ENCODE peak calls at places on chromosomes 1 and 21, in five cellular contexts. R is fibroblast of pulmonary artery, G is mammary epithelial cell, X is right atrium auricular region, Z is endodermal cell. S is an unnamed sample.

GRCh38 chr1:34500451-34500850 is 254.4 kb upstream of the GJB5 start:
- DNase-seq in R (peak; percentile 1), G (no peak), Z (peak; percentile 90), X (no peak), S (no peak)

GRCh38 chr1:12177999-12178441 is 11.2 kb downstream of the TNFRSF1B start:
- DNase-seq in X (peak; percentile 91), R (peak; percentile 92), Z (no peak), G (peak; percentile 42), S (no peak)

GRCh38 chr1:198880397-198880796 is 241.6 kb downstream of the PTPRC start:
- DNase-seq in X (no peak), G (no peak), R (peak; percentile 67), Z (no peak), S (no peak)

GRCh38 chr21:46160563-46161179 is 5.3 kb upstream of the FTCD start:
- DNase-seq in G (no peak), X (no peak), Z (no peak), R (no peak), S (peak; percentile 8)

GRCh38 chr21:38621132-38621531 is 122.9 kb upstream of the ERG start:
- DNase-seq in Z (no peak), X (no peak), R (no peak), G (no peak), S (no peak)

GRCh38 chr1:148318123-148318899 is 164.8 kb downstream of the PPIAL4G start:
- DNase-seq in G (no peak), R (peak; percentile 36), Z (no peak), X (peak; percentile 62), S (no peak)

GRCh38 chr1:225660544-225660946 is 7.6 kb upstream of the ENAH start:
- DNase-seq in R (no peak), G (no peak), Z (no peak), X (no peak), S (no peak)

GRCh38 chr1:2148691-2149090 is 45.9 kb downstream of the FAAP20 start:
- DNase-seq in R (no peak), Z (no peak), X (peak; percentile 62), G (no peak), S (no peak)

GRCh38 chr1:101453844-101454243 is 217.0 kb downstream of the S1PR1 start:
- DNase-seq in X (no peak), R (no peak), Z (no peak), G (no peak), S (no peak)

GRCh38 chr1:203325004-203325417 is 19.7 kb downstream of the BTG2 start:
- DNase-seq in R (no peak), G (no peak), Z (peak; percentile 83), X (no peak), S (peak; percentile 82)

GRCh38 chr1:22349302-22350043 is 102.2 kb upstream of the ZBTB40 start:
- DNase-seq in R (no peak), Z (no peak), X (no peak), G (no peak), S (no peak)

GRCh38 chr1:75765697-75766355 is 20.2 kb upstream of the RABGGTB start:
- DNase-seq in R (peak; percentile 79), Z (no peak), X (no peak), G (peak; percentile 62), S (no peak)

GRCh38 chr1:67476906-67477305 is 46.7 kb upstream of the SERBP1 start:
- DNase-seq in Z (no peak), G (no peak), R (no peak), X (no peak), S (no peak)

GRCh38 chr1:156200062-156200461 is 6.2 kb downstream of the SLC25A44 start:
- DNase-seq in X (no peak), R (no peak), Z (no peak), G (no peak), S (no peak)
- H3K4me3 ChIP-seq in X (no peak overlapping the region), R (no peak overlapping the region), Z (no peak overlapping the region), G (no peak overlapping the region), S (no peak overlapping the region)

DNA sequence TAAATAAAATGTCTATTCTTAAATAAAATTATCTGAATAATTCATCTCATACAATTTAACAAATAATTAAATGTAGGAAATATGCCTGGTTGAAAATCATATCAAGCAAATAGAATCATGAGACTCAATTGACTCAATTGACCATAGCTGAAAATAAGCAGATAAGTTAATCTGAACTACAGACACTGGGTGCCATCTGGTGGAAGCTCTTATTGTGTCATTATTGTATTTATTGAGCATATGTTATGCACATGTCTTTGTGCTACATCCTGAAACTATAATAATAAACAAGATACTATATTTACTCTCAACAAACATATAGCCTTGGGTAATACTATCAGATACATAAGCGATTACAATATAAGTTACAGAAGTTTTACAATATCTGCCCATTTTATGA is 41.0 kb downstream of the BRINP3 start:
- DNase-seq in Z (no peak), R (peak; percentile 61), X (no peak), G (peak; percentile 1), S (no peak)
- TF ChIP-seq CTCF in Z (peak; percentile 43), R (peak; percentile 38), X (no peak), G (peak; percentile 2), S (no peak)

GRCh38 chr1:113978863-113979702 is at the start of gene OLFML3:
- DNase-seq in X (peak; percentile 91), R (peak; percentile 96), G (peak; percentile 75), Z (peak; percentile 93), S (peak; percentile 85)

GRCh38 chr1:113982955-113983742 is 3.9 kb downstream of the OLFML3 start:
- DNase-seq in X (no peak), G (no peak), Z (no peak), R (no peak), S (no peak)

GRCh38 chr1:113976609-113977278 is 2.5 kb upstream of the OLFML3 start:
- DNase-seq in Z (peak; percentile 62), R (peak; percentile 74), X (no peak), G (no peak), S (peak; percentile 71)

GRCh38 chr1:113981962-113982931 is 3.0 kb downstream of the OLFML3 start:
- DNase-seq in G (peak; percentile 19), R (peak; percentile 90), X (peak; percentile 79), Z (no peak), S (no peak)

GRCh38 chr1:113980120-113980519 is 846 bp downstream of the OLFML3 start:
- DNase-seq in Z (no peak), R (peak; percentile 59), G (no peak), X (peak; percentile 73), S (no peak)
- H3K4me3 ChIP-seq in Z (no peak overlapping the region), R (peak overlapping the region; percentile 57), G (no peak overlapping the region), X (peak overlapping the region; percentile 30), S (no peak overlapping the region)

GRCh38 chr1:159780583-159781582 is at the start of gene DUSP23:
- DNase-seq in G (peak; percentile 99), X (peak; percentile 98), R (peak; percentile 99), Z (peak; percentile 99), S (peak; percentile 92)
- TF ChIP-seq CTCF in G (peak; percentile 82), X (peak; percentile 87), R (peak; percentile 94), Z (peak; percentile 96), S (peak; percentile 98)

DNA sequence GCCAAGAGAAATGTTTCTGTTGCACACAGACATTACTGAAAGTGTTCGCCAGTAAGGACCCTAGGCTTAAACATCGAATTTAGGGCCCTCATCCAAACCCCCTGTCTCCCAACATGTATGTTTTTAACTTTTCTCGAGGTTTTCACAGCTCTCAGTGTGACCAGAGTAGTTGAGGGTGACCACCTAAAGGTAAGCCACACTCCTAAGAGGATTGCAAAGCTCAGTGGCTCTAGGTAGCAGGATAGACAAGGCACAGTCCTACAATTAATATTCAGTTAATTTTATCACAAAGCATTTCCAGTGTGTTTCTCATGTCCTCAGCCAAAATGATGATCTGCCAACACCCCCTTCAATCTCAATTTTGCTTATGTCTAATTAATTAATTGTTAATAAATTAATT is 695 bp upstream of the ALG14 start:
- DNase-seq in Z (no peak), R (no peak), G (no peak), X (no peak), S (no peak)
- H3K4me3 ChIP-seq in Z (peak overlapping the region; percentile 95), R (peak overlapping the region; percentile 77), G (peak overlapping the region; percentile 71), X (peak overlapping the region; percentile 66), S (peak overlapping the region; percentile 93)

DNA sequence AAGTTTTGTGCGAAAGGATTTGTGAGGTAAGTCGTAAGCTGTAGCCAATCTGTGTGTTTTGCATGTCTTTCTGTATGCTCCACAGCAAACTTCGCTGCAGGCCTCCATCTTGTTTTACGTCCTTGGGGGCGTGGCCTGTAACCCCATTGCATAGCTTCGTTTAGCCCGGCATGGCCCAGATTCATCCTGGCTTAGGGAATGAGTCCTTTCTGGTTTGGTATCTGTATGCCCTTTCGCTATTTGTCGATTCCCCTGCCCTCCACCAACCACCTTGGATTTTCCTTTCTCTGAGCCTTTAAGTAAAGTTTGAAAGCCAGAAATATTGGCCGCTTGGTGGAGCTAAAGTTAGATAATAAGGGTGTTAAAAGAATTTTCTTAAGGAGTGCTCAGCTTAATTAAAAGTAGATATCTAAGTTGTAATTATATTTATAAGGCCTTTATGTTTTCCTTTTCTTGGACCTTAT is 1.1 kb downstream of the THEM4 start:
- DNase-seq in R (peak; percentile 36), Z (peak; percentile 70), X (no peak), G (no peak), S (no peak)
- TF ChIP-seq CTCF in R (peak; percentile 18), Z (peak; percentile 36), X (no peak), G (peak; percentile 27), S (no peak)

S was measured in WERI-Rb-1.